ENCODE peak calls at places on chromosomes 4 and X, in five cellular contexts. One of them, this sample, is unnamed.

GRCh38 chr4:917466-917865 is 14.7 kb downstream of the GAK start:
- DNase-seq in MM.1S: no peak
- DNase-seq in GM20000: no peak
- DNase-seq in left lung: no peak
- DNase-seq in cardiac fibroblast: no peak
- DNase-seq in this sample: no peak

GRCh38 chrX:10988653-10989052 is 122.5 kb upstream of the HCCS start:
- DNase-seq in MM.1S: no peak
- DNase-seq in GM20000: no peak
- DNase-seq in left lung: no peak
- DNase-seq in cardiac fibroblast: no peak
- DNase-seq in this sample: no peak

GRCh38 chr4:183996868-183997267 is 91.8 kb downstream of the STOX2 start:
- DNase-seq in MM.1S: no peak
- DNase-seq in GM20000: no peak
- DNase-seq in left lung: no peak
- DNase-seq in cardiac fibroblast: peak
- DNase-seq in this sample: peak

GRCh38 chr4:41058426-41058825 is 155.9 kb downstream of the APBB2 start:
- DNase-seq in MM.1S: no peak
- DNase-seq in GM20000: no peak
- DNase-seq in left lung: no peak
- DNase-seq in cardiac fibroblast: no peak
- DNase-seq in this sample: no peak

GRCh38 chrX:26914232-26914631 is 548.9 kb downstream of the PPP4R3C start:
- DNase-seq in MM.1S: no peak
- DNase-seq in GM20000: no peak
- DNase-seq in left lung: no peak
- DNase-seq in cardiac fibroblast: peak
- DNase-seq in this sample: no peak

GRCh38 chr4:139266208-139266582 is 13.8 kb downstream of the MGARP start:
- DNase-seq in MM.1S: no peak
- DNase-seq in GM20000: no peak
- DNase-seq in left lung: no peak
- DNase-seq in cardiac fibroblast: no peak
- DNase-seq in this sample: no peak

GRCh38 chrX:21153503-21153902 is 220.7 kb upstream of the CNKSR2 start:
- DNase-seq in MM.1S: no peak
- DNase-seq in GM20000: no peak
- DNase-seq in left lung: no peak
- DNase-seq in cardiac fibroblast: peak
- DNase-seq in this sample: peak

GRCh38 chr4:173752610-173753009 is 222.6 kb upstream of the HAND2 start:
- DNase-seq in MM.1S: peak
- DNase-seq in GM20000: peak
- DNase-seq in left lung: no peak
- DNase-seq in cardiac fibroblast: peak
- DNase-seq in this sample: no peak

GRCh38 chr4:87326460-87326859 is 3.8 kb upstream of the HSD17B13 start:
- DNase-seq in MM.1S: no peak
- DNase-seq in GM20000: no peak
- DNase-seq in left lung: no peak
- DNase-seq in cardiac fibroblast: no peak
- DNase-seq in this sample: no peak

GRCh38 chrX:65985922-65986588 is 53.8 kb downstream of the VSIG4 start:
- DNase-seq in MM.1S: peak
- DNase-seq in GM20000: peak
- DNase-seq in left lung: peak
- DNase-seq in cardiac fibroblast: peak
- DNase-seq in this sample: peak

GRCh38 chr4:38013461-38014366 is 53.5 kb downstream of the PTTG2 start:
- DNase-seq in MM.1S: no peak
- DNase-seq in GM20000: no peak
- DNase-seq in left lung: peak
- DNase-seq in cardiac fibroblast: peak
- DNase-seq in this sample: peak

GRCh38 chr4:159042097-159042605 is 60.7 kb upstream of the RAPGEF2 start:
- DNase-seq in MM.1S: no peak
- DNase-seq in GM20000: no peak
- DNase-seq in left lung: no peak
- DNase-seq in cardiac fibroblast: peak
- DNase-seq in this sample: no peak

GRCh38 chrX:104253567-104254441 is 929 bp downstream of the ESX1 start:
- DNase-seq in MM.1S: no peak
- DNase-seq in GM20000: no peak
- DNase-seq in left lung: no peak
- DNase-seq in cardiac fibroblast: no peak
- DNase-seq in this sample: no peak

GRCh38 chr4:142411993-142412392 is 434.1 kb downstream of the INPP4B start:
- DNase-seq in MM.1S: no peak
- DNase-seq in GM20000: no peak
- DNase-seq in left lung: no peak
- DNase-seq in cardiac fibroblast: no peak
- DNase-seq in this sample: no peak

GRCh38 chr4:55397024-55397520 is 1.3 kb downstream of the TMEM165 start:
- DNase-seq in MM.1S: peak
- DNase-seq in GM20000: no peak
- DNase-seq in left lung: no peak
- DNase-seq in cardiac fibroblast: peak
- DNase-seq in this sample: no peak

GRCh38 chr4:80202190-80202711 is 4.9 kb downstream of the PRDM8 start:
- DNase-seq in MM.1S: peak
- DNase-seq in GM20000: peak
- DNase-seq in left lung: peak
- DNase-seq in cardiac fibroblast: peak
- DNase-seq in this sample: peak

GRCh38 chr4:2689825-2690700 is 66.1 kb downstream of the TNIP2 start:
- DNase-seq in MM.1S: no peak
- DNase-seq in GM20000: peak
- DNase-seq in left lung: no peak
- DNase-seq in cardiac fibroblast: no peak
- DNase-seq in this sample: no peak

GRCh38 chrX:1928805-1929204 is 313.9 kb downstream of the ASMT start:
- DNase-seq in MM.1S: no peak
- DNase-seq in GM20000: no peak
- DNase-seq in left lung: no peak
- DNase-seq in cardiac fibroblast: no peak
- DNase-seq in this sample: no peak

GRCh38 chr4:165204462-165204830 is 2.9 kb upstream of the KLHL2 start:
- DNase-seq in MM.1S: no peak
- DNase-seq in GM20000: peak
- DNase-seq in left lung: no peak
- DNase-seq in cardiac fibroblast: no peak
- DNase-seq in this sample: peak

GRCh38 chr4:123821861-123822260 is 425.3 kb downstream of the SPRY1 start:
- DNase-seq in MM.1S: no peak
- DNase-seq in GM20000: no peak
- DNase-seq in left lung: no peak
- DNase-seq in cardiac fibroblast: peak
- DNase-seq in this sample: peak

GRCh38 chr4:41594439-41594838 is 56.5 kb downstream of the LIMCH1 start:
- DNase-seq in MM.1S: no peak
- DNase-seq in GM20000: no peak
- DNase-seq in left lung: no peak
- DNase-seq in cardiac fibroblast: peak
- DNase-seq in this sample: no peak

GRCh38 chr4:5141802-5142201 is 90.5 kb downstream of the STK32B start:
- DNase-seq in MM.1S: no peak
- DNase-seq in GM20000: no peak
- DNase-seq in left lung: no peak
- DNase-seq in cardiac fibroblast: no peak
- DNase-seq in this sample: no peak

GRCh38 chrX:40098264-40099045 is 697 bp upstream of the BCOR start:
- DNase-seq in MM.1S: peak
- DNase-seq in GM20000: peak
- DNase-seq in left lung: peak
- DNase-seq in cardiac fibroblast: peak
- DNase-seq in this sample: peak

GRCh38 chr4:8766610-8767009 is 105.0 kb downstream of the HMX1 start:
- DNase-seq in MM.1S: no peak
- DNase-seq in GM20000: no peak
- DNase-seq in left lung: peak
- DNase-seq in cardiac fibroblast: no peak
- DNase-seq in this sample: no peak

GRCh38 chr4:4496604-4497372 is 45.1 kb downstream of the STX18 start:
- DNase-seq in MM.1S: no peak
- DNase-seq in GM20000: no peak
- DNase-seq in left lung: no peak
- DNase-seq in cardiac fibroblast: peak
- DNase-seq in this sample: no peak

GRCh38 chr4:174314770-174315169 is 31.1 kb downstream of the CEP44 start:
- DNase-seq in MM.1S: no peak
- DNase-seq in GM20000: no peak
- DNase-seq in left lung: no peak
- DNase-seq in cardiac fibroblast: peak
- DNase-seq in this sample: peak

This sample was measured in fibroblast of lung.